ENCODE peak calls at places on chromosomes 2 and 18, in eight cellular contexts. R is Jurkat, Clone E6-1; V is nephron progenitor cell; E is NCI-H460; Y is stimulated activated CD8-positive, alpha-beta memory T cell treated with anti-CD3 and anti-CD28 coated beads, Interleukin-4, amount 100 ng/mL, for 48 hours; C is HEK293T; G is SW 1271; A is T-cell. J is an unnamed sample.

GRCh38 chr2:60317029-60317386 is 236.4 kb downstream of the BCL11A start:
- DNase-seq in R (no peak), V (no peak), E (no peak), Y (no peak), C (no peak), G (no peak), A (no peak), J (no peak)

GRCh38 chr2:114789989-114790388 is 347.5 kb downstream of the DPP10 start:
- DNase-seq in R (no peak), V (no peak), E (no peak), Y (no peak), C (no peak), G (no peak), A (no peak), J (no peak)

GRCh38 chr2:83795777-83796176 is 663.3 kb downstream of the SUCLG1 start:
- DNase-seq in R (no peak), V (no peak), E (no peak), Y (no peak), C (no peak), G (no peak), A (no peak), J (no peak)

GRCh38 chr2:204655101-204655500 is 109.8 kb downstream of the PARD3B start:
- DNase-seq in R (no peak), V (no peak), E (no peak), Y (no peak), C (no peak), G (no peak), A (no peak), J (no peak)

GRCh38 chr2:238645095-238645494 is 202.8 kb upstream of the TWIST2 start:
- DNase-seq in R (no peak), V (no peak), E (no peak), Y (no peak), C (no peak), G (no peak), A (no peak), J (no peak)

GRCh38 chr2:214322662-214323061 is 88.2 kb upstream of the VWC2L start:
- DNase-seq in R (no peak), V (no peak), E (no peak), Y (no peak), C (no peak), G (no peak), A (no peak), J (no peak)

GRCh38 chr2:8872821-8873432 is 35.5 kb upstream of the KIDINS220 start:
- DNase-seq in R (peak), V (no peak), E (peak), Y (no peak), C (peak), G (peak), A (no peak), J (no peak)

GRCh38 chr2:3301001-3301400 is 76.6 kb downstream of the EIPR1 start:
- DNase-seq in R (no peak), V (no peak), E (no peak), Y (no peak), C (no peak), G (no peak), A (no peak), J (no peak)

GRCh38 chr2:230751062-230751461 is 38.4 kb downstream of the CAB39 start:
- DNase-seq in R (no peak), V (no peak), E (no peak), Y (no peak), C (no peak), G (no peak), A (no peak), J (no peak)

GRCh38 chr18:57294547-57294946 is 57.8 kb upstream of the ST8SIA3 start:
- DNase-seq in R (no peak), V (no peak), E (no peak), Y (no peak), C (no peak), G (no peak), A (no peak), J (no peak)

GRCh38 chr2:58042486-58042970 is 4.1 kb upstream of the VRK2 start:
- DNase-seq in R (peak), V (no peak), E (peak), Y (no peak), C (no peak), G (peak), A (no peak), J (no peak)

GRCh38 chr2:97737421-97738235 is 24.3 kb downstream of the ZAP70 start:
- DNase-seq in R (no peak), V (no peak), E (no peak), Y (no peak), C (no peak), G (no peak), A (no peak), J (no peak)

GRCh38 chr2:197675711-197676188 is 363 bp upstream of the RFTN2 start:
- DNase-seq in R (no peak), V (peak), E (no peak), Y (no peak), C (peak), G (no peak), A (no peak), J (no peak)

GRCh38 chr2:105959357-105959756 is 214.6 kb downstream of the NCK2 start:
- DNase-seq in R (no peak), V (no peak), E (no peak), Y (no peak), C (no peak), G (no peak), A (no peak), J (no peak)

GRCh38 chr2:238882083-238882755 is 34.3 kb downstream of the TWIST2 start:
- DNase-seq in R (no peak), V (no peak), E (no peak), Y (no peak), C (no peak), G (no peak), A (no peak), J (no peak)

GRCh38 chr2:8303322-8303832 is 378.5 kb upstream of the ID2 start:
- DNase-seq in R (peak), V (no peak), E (no peak), Y (peak), C (no peak), G (no peak), A (peak), J (peak)

GRCh38 chr2:219081701-219082331 is 21.1 kb upstream of the IHH start:
- DNase-seq in R (no peak), V (no peak), E (no peak), Y (no peak), C (no peak), G (no peak), A (no peak), J (no peak)

GRCh38 chr2:147182260-147182659 is 662.6 kb upstream of the ACVR2A start:
- DNase-seq in R (no peak), V (no peak), E (no peak), Y (peak), C (no peak), G (no peak), A (peak), J (no peak)

GRCh38 chr2:88258208-88258607 is 88.1 kb downstream of the THNSL2 start:
- DNase-seq in R (no peak), V (no peak), E (no peak), Y (no peak), C (no peak), G (no peak), A (no peak), J (no peak)

GRCh38 chr18:10453885-10454772 is at the start of gene APCDD1:
- DNase-seq in R (no peak), V (peak), E (no peak), Y (no peak), C (peak), G (no peak), A (no peak), J (no peak)

GRCh38 chr2:225233234-225233633 is 166.3 kb upstream of the NYAP2 start:
- DNase-seq in R (no peak), V (no peak), E (no peak), Y (no peak), C (no peak), G (no peak), A (no peak), J (no peak)

GRCh38 chr2:101006065-101006715 is 4.1 kb downstream of the RPL31 start:
- DNase-seq in R (no peak), V (no peak), E (no peak), Y (no peak), C (no peak), G (no peak), A (no peak), J (no peak)

GRCh38 chr2:190093793-190094192 is 31.3 kb upstream of the MSTN start:
- DNase-seq in R (no peak), V (no peak), E (no peak), Y (no peak), C (no peak), G (no peak), A (no peak), J (no peak)

GRCh38 chr2:232891621-232892071 is 21.6 kb downstream of the SNORC start:
- DNase-seq in R (no peak), V (no peak), E (no peak), Y (peak), C (no peak), G (no peak), A (no peak), J (no peak)

GRCh38 chr18:25351773-25352628 is at the start of gene ZNF521:
- DNase-seq in R (peak), V (peak), E (peak), Y (peak), C (peak), G (peak), A (peak), J (peak)

GRCh38 chr2:46945671-46946070 is 30.1 kb upstream of the MCFD2 start:
- DNase-seq in R (peak), V (no peak), E (no peak), Y (no peak), C (no peak), G (no peak), A (no peak), J (no peak)

GRCh38 chr2:63486861-63487290 is 101.4 kb downstream of the WDPCP start:
- DNase-seq in R (no peak), V (no peak), E (no peak), Y (no peak), C (no peak), G (peak), A (no peak), J (no peak)

GRCh38 chr18:58579561-58580047 is 49.3 kb downstream of the ALPK2 start:
- DNase-seq in R (no peak), V (no peak), E (no peak), Y (no peak), C (no peak), G (no peak), A (no peak), J (no peak)